ENCODE peak calls at places on chromosomes 13 and 19, in eight cellular contexts. One of them, this sample, is unnamed.
A peak's percentile ranks its signal among the peaks of the same experiment; 100 is the strongest.

GRCh38 chr13:114107686-114108081 is 24.7 kb downstream of the RASA3 start:
- DNase-seq in NCI-H1694 treated with DMSO at 0.1 percent for 48 hours: no peak
- DNase-seq in activated CD4-positive, alpha-beta T cell treated with anti-CD3 and anti-CD28 coated beads for 1 hour: no peak
- DNase-seq in T-helper 9 cell: no peak
- DNase-seq in activated CD4-positive, alpha-beta memory T cell treated with anti-CD3 and anti-CD28 coated beads, Interleukin-2, amount 10 ng/mL, durations not matched to agents 7 days and 5 days: no peak
- DNase-seq in HuH-7: no peak
- DNase-seq in DMS79 treated with DMSO at 0.1 percent for 48 hours: peak; percentile 96
- DNase-seq in left cardiac atrium: peak; percentile 60
- DNase-seq in this sample: no peak

GRCh38 chr19:4064073-4064550 is 2.6 kb downstream of the ZBTB7A start:
- DNase-seq in activated CD4-positive, alpha-beta T cell treated with anti-CD3 and anti-CD28 coated beads for 1 hour: no peak
- DNase-seq in T-helper 9 cell: no peak
- DNase-seq in HuH-7: no peak
- DNase-seq in left cardiac atrium: no peak
- DNase-seq in DMS79 treated with DMSO at 0.1 percent for 48 hours: no peak
- DNase-seq in NCI-H1694 treated with DMSO at 0.1 percent for 48 hours: no peak
- DNase-seq in activated CD4-positive, alpha-beta memory T cell treated with anti-CD3 and anti-CD28 coated beads, Interleukin-2, amount 10 ng/mL, durations not matched to agents 7 days and 5 days: no peak
- DNase-seq in this sample: no peak

GRCh38 chr19:47340477-47341208 is 8.5 kb upstream of the DHX34 start:
- DNase-seq in activated CD4-positive, alpha-beta memory T cell treated with anti-CD3 and anti-CD28 coated beads, Interleukin-2, amount 10 ng/mL, durations not matched to agents 7 days and 5 days: no peak
- DNase-seq in NCI-H1694 treated with DMSO at 0.1 percent for 48 hours: no peak
- DNase-seq in activated CD4-positive, alpha-beta T cell treated with anti-CD3 and anti-CD28 coated beads for 1 hour: no peak
- DNase-seq in left cardiac atrium: no peak
- DNase-seq in HuH-7: no peak
- DNase-seq in T-helper 9 cell: no peak
- DNase-seq in DMS79 treated with DMSO at 0.1 percent for 48 hours: no peak
- DNase-seq in this sample: no peak

GRCh38 chr13:88674841-88675240 is 1003.7 kb downstream of the SLITRK5 start:
- DNase-seq in HuH-7: no peak
- DNase-seq in DMS79 treated with DMSO at 0.1 percent for 48 hours: no peak
- DNase-seq in T-helper 9 cell: no peak
- DNase-seq in activated CD4-positive, alpha-beta T cell treated with anti-CD3 and anti-CD28 coated beads for 1 hour: no peak
- DNase-seq in NCI-H1694 treated with DMSO at 0.1 percent for 48 hours: no peak
- DNase-seq in activated CD4-positive, alpha-beta memory T cell treated with anti-CD3 and anti-CD28 coated beads, Interleukin-2, amount 10 ng/mL, durations not matched to agents 7 days and 5 days: no peak
- DNase-seq in left cardiac atrium: no peak
- DNase-seq in this sample: no peak

GRCh38 chr13:78631077-78631476 is 27.7 kb upstream of the POU4F1 start:
- DNase-seq in HuH-7: no peak
- DNase-seq in left cardiac atrium: no peak
- DNase-seq in DMS79 treated with DMSO at 0.1 percent for 48 hours: no peak
- DNase-seq in activated CD4-positive, alpha-beta T cell treated with anti-CD3 and anti-CD28 coated beads for 1 hour: no peak
- DNase-seq in T-helper 9 cell: no peak
- DNase-seq in NCI-H1694 treated with DMSO at 0.1 percent for 48 hours: no peak
- DNase-seq in activated CD4-positive, alpha-beta memory T cell treated with anti-CD3 and anti-CD28 coated beads, Interleukin-2, amount 10 ng/mL, durations not matched to agents 7 days and 5 days: no peak
- DNase-seq in this sample: no peak

GRCh38 chr13:29922281-29922821 is 71.9 kb upstream of the UBL3 start:
- DNase-seq in activated CD4-positive, alpha-beta memory T cell treated with anti-CD3 and anti-CD28 coated beads, Interleukin-2, amount 10 ng/mL, durations not matched to agents 7 days and 5 days: no peak
- DNase-seq in activated CD4-positive, alpha-beta T cell treated with anti-CD3 and anti-CD28 coated beads for 1 hour: no peak
- DNase-seq in HuH-7: no peak
- DNase-seq in left cardiac atrium: no peak
- DNase-seq in T-helper 9 cell: no peak
- DNase-seq in NCI-H1694 treated with DMSO at 0.1 percent for 48 hours: no peak
- DNase-seq in DMS79 treated with DMSO at 0.1 percent for 48 hours: no peak
- DNase-seq in this sample: no peak

GRCh38 chr13:32202268-32202667 is 112.9 kb downstream of the ZAR1L start:
- DNase-seq in activated CD4-positive, alpha-beta memory T cell treated with anti-CD3 and anti-CD28 coated beads, Interleukin-2, amount 10 ng/mL, durations not matched to agents 7 days and 5 days: no peak
- DNase-seq in NCI-H1694 treated with DMSO at 0.1 percent for 48 hours: no peak
- DNase-seq in activated CD4-positive, alpha-beta T cell treated with anti-CD3 and anti-CD28 coated beads for 1 hour: no peak
- DNase-seq in HuH-7: no peak
- DNase-seq in left cardiac atrium: no peak
- DNase-seq in T-helper 9 cell: no peak
- DNase-seq in DMS79 treated with DMSO at 0.1 percent for 48 hours: no peak
- DNase-seq in this sample: no peak

GRCh38 chr13:48749699-48750473 is 96.2 kb downstream of the CYSLTR2 start:
- DNase-seq in DMS79 treated with DMSO at 0.1 percent for 48 hours: no peak
- DNase-seq in HuH-7: peak; percentile 22
- DNase-seq in left cardiac atrium: peak; percentile 87
- DNase-seq in T-helper 9 cell: peak; percentile 15
- DNase-seq in NCI-H1694 treated with DMSO at 0.1 percent for 48 hours: no peak
- DNase-seq in activated CD4-positive, alpha-beta memory T cell treated with anti-CD3 and anti-CD28 coated beads, Interleukin-2, amount 10 ng/mL, durations not matched to agents 7 days and 5 days: peak; percentile 74
- DNase-seq in activated CD4-positive, alpha-beta T cell treated with anti-CD3 and anti-CD28 coated beads for 1 hour: peak; percentile 15
- DNase-seq in this sample: peak; percentile 47

GRCh38 chr19:13705928-13706447 is 58.3 kb upstream of the MRI1 start:
- DNase-seq in DMS79 treated with DMSO at 0.1 percent for 48 hours: no peak
- DNase-seq in activated CD4-positive, alpha-beta T cell treated with anti-CD3 and anti-CD28 coated beads for 1 hour: no peak
- DNase-seq in T-helper 9 cell: no peak
- DNase-seq in activated CD4-positive, alpha-beta memory T cell treated with anti-CD3 and anti-CD28 coated beads, Interleukin-2, amount 10 ng/mL, durations not matched to agents 7 days and 5 days: no peak
- DNase-seq in NCI-H1694 treated with DMSO at 0.1 percent for 48 hours: no peak
- DNase-seq in left cardiac atrium: no peak
- DNase-seq in HuH-7: no peak
- DNase-seq in this sample: peak; percentile 38

GRCh38 chr13:24348797-24349515 is 39.6 kb downstream of the C1QTNF9 start:
- DNase-seq in activated CD4-positive, alpha-beta T cell treated with anti-CD3 and anti-CD28 coated beads for 1 hour: no peak
- DNase-seq in DMS79 treated with DMSO at 0.1 percent for 48 hours: no peak
- DNase-seq in left cardiac atrium: no peak
- DNase-seq in T-helper 9 cell: no peak
- DNase-seq in activated CD4-positive, alpha-beta memory T cell treated with anti-CD3 and anti-CD28 coated beads, Interleukin-2, amount 10 ng/mL, durations not matched to agents 7 days and 5 days: no peak
- DNase-seq in NCI-H1694 treated with DMSO at 0.1 percent for 48 hours: no peak
- DNase-seq in HuH-7: no peak
- DNase-seq in this sample: no peak

GRCh38 chr19:3129112-3129511 is 6.7 kb upstream of the GNA15 start:
- DNase-seq in activated CD4-positive, alpha-beta memory T cell treated with anti-CD3 and anti-CD28 coated beads, Interleukin-2, amount 10 ng/mL, durations not matched to agents 7 days and 5 days: no peak
- DNase-seq in left cardiac atrium: no peak
- DNase-seq in DMS79 treated with DMSO at 0.1 percent for 48 hours: peak; percentile 7
- DNase-seq in HuH-7: peak; percentile 50
- DNase-seq in activated CD4-positive, alpha-beta T cell treated with anti-CD3 and anti-CD28 coated beads for 1 hour: no peak
- DNase-seq in T-helper 9 cell: no peak
- DNase-seq in NCI-H1694 treated with DMSO at 0.1 percent for 48 hours: peak; percentile 58
- DNase-seq in this sample: no peak

GRCh38 chr13:82206241-82206640 is 1676.0 kb downstream of the SLITRK1 start:
- DNase-seq in T-helper 9 cell: no peak
- DNase-seq in activated CD4-positive, alpha-beta memory T cell treated with anti-CD3 and anti-CD28 coated beads, Interleukin-2, amount 10 ng/mL, durations not matched to agents 7 days and 5 days: no peak
- DNase-seq in NCI-H1694 treated with DMSO at 0.1 percent for 48 hours: no peak
- DNase-seq in HuH-7: no peak
- DNase-seq in activated CD4-positive, alpha-beta T cell treated with anti-CD3 and anti-CD28 coated beads for 1 hour: no peak
- DNase-seq in left cardiac atrium: no peak
- DNase-seq in DMS79 treated with DMSO at 0.1 percent for 48 hours: no peak
- DNase-seq in this sample: no peak

GRCh38 chr13:23718916-23719470 is 148.8 kb downstream of the TNFRSF19 start:
- DNase-seq in activated CD4-positive, alpha-beta T cell treated with anti-CD3 and anti-CD28 coated beads for 1 hour: no peak
- DNase-seq in left cardiac atrium: no peak
- DNase-seq in HuH-7: no peak
- DNase-seq in T-helper 9 cell: no peak
- DNase-seq in DMS79 treated with DMSO at 0.1 percent for 48 hours: no peak
- DNase-seq in NCI-H1694 treated with DMSO at 0.1 percent for 48 hours: no peak
- DNase-seq in activated CD4-positive, alpha-beta memory T cell treated with anti-CD3 and anti-CD28 coated beads, Interleukin-2, amount 10 ng/mL, durations not matched to agents 7 days and 5 days: no peak
- DNase-seq in this sample: no peak

GRCh38 chr13:95603887-95604533 is 40.5 kb downstream of the DZIP1 start:
- DNase-seq in left cardiac atrium: no peak
- DNase-seq in NCI-H1694 treated with DMSO at 0.1 percent for 48 hours: peak; percentile 19
- DNase-seq in activated CD4-positive, alpha-beta memory T cell treated with anti-CD3 and anti-CD28 coated beads, Interleukin-2, amount 10 ng/mL, durations not matched to agents 7 days and 5 days: no peak
- DNase-seq in DMS79 treated with DMSO at 0.1 percent for 48 hours: no peak
- DNase-seq in HuH-7: peak; percentile 23
- DNase-seq in activated CD4-positive, alpha-beta T cell treated with anti-CD3 and anti-CD28 coated beads for 1 hour: no peak
- DNase-seq in T-helper 9 cell: no peak
- DNase-seq in this sample: peak; percentile 30

GRCh38 chr19:658059-658839 is 4.8 kb downstream of the RNF126 start:
- DNase-seq in left cardiac atrium: no peak
- DNase-seq in T-helper 9 cell: no peak
- DNase-seq in activated CD4-positive, alpha-beta memory T cell treated with anti-CD3 and anti-CD28 coated beads, Interleukin-2, amount 10 ng/mL, durations not matched to agents 7 days and 5 days: no peak
- DNase-seq in DMS79 treated with DMSO at 0.1 percent for 48 hours: no peak
- DNase-seq in NCI-H1694 treated with DMSO at 0.1 percent for 48 hours: no peak
- DNase-seq in activated CD4-positive, alpha-beta T cell treated with anti-CD3 and anti-CD28 coated beads for 1 hour: no peak
- DNase-seq in HuH-7: no peak
- DNase-seq in this sample: no peak

GRCh38 chr19:47107201-47107952 is 6.2 kb downstream of the ZC3H4 start:
- DNase-seq in DMS79 treated with DMSO at 0.1 percent for 48 hours: no peak
- DNase-seq in T-helper 9 cell: no peak
- DNase-seq in NCI-H1694 treated with DMSO at 0.1 percent for 48 hours: no peak
- DNase-seq in left cardiac atrium: no peak
- DNase-seq in activated CD4-positive, alpha-beta T cell treated with anti-CD3 and anti-CD28 coated beads for 1 hour: no peak
- DNase-seq in HuH-7: no peak
- DNase-seq in activated CD4-positive, alpha-beta memory T cell treated with anti-CD3 and anti-CD28 coated beads, Interleukin-2, amount 10 ng/mL, durations not matched to agents 7 days and 5 days: peak; percentile 65
- DNase-seq in this sample: no peak

GRCh38 chr13:32060319-32060924 is 28.8 kb downstream of the FRY start:
- DNase-seq in T-helper 9 cell: no peak
- DNase-seq in activated CD4-positive, alpha-beta memory T cell treated with anti-CD3 and anti-CD28 coated beads, Interleukin-2, amount 10 ng/mL, durations not matched to agents 7 days and 5 days: no peak
- DNase-seq in NCI-H1694 treated with DMSO at 0.1 percent for 48 hours: no peak
- DNase-seq in left cardiac atrium: no peak
- DNase-seq in activated CD4-positive, alpha-beta T cell treated with anti-CD3 and anti-CD28 coated beads for 1 hour: no peak
- DNase-seq in DMS79 treated with DMSO at 0.1 percent for 48 hours: no peak
- DNase-seq in HuH-7: no peak
- DNase-seq in this sample: no peak

GRCh38 chr13:24217601-24218281 is 57.2 kb downstream of the SPATA13 start:
- DNase-seq in NCI-H1694 treated with DMSO at 0.1 percent for 48 hours: no peak
- DNase-seq in activated CD4-positive, alpha-beta T cell treated with anti-CD3 and anti-CD28 coated beads for 1 hour: no peak
- DNase-seq in left cardiac atrium: no peak
- DNase-seq in activated CD4-positive, alpha-beta memory T cell treated with anti-CD3 and anti-CD28 coated beads, Interleukin-2, amount 10 ng/mL, durations not matched to agents 7 days and 5 days: peak; percentile 38
- DNase-seq in DMS79 treated with DMSO at 0.1 percent for 48 hours: no peak
- DNase-seq in T-helper 9 cell: no peak
- DNase-seq in HuH-7: peak; percentile 50
- DNase-seq in this sample: no peak

GRCh38 chr13:25836709-25837316 is 215.0 kb downstream of the SHISA2 start:
- DNase-seq in HuH-7: no peak
- DNase-seq in DMS79 treated with DMSO at 0.1 percent for 48 hours: no peak
- DNase-seq in T-helper 9 cell: no peak
- DNase-seq in activated CD4-positive, alpha-beta T cell treated with anti-CD3 and anti-CD28 coated beads for 1 hour: no peak
- DNase-seq in activated CD4-positive, alpha-beta memory T cell treated with anti-CD3 and anti-CD28 coated beads, Interleukin-2, amount 10 ng/mL, durations not matched to agents 7 days and 5 days: no peak
- DNase-seq in NCI-H1694 treated with DMSO at 0.1 percent for 48 hours: no peak
- DNase-seq in left cardiac atrium: no peak
- DNase-seq in this sample: no peak

GRCh38 chr13:111584101-111584500 is 263.7 kb downstream of the TEX29 start:
- DNase-seq in NCI-H1694 treated with DMSO at 0.1 percent for 48 hours: no peak
- DNase-seq in HuH-7: no peak
- DNase-seq in T-helper 9 cell: no peak
- DNase-seq in DMS79 treated with DMSO at 0.1 percent for 48 hours: no peak
- DNase-seq in activated CD4-positive, alpha-beta memory T cell treated with anti-CD3 and anti-CD28 coated beads, Interleukin-2, amount 10 ng/mL, durations not matched to agents 7 days and 5 days: no peak
- DNase-seq in activated CD4-positive, alpha-beta T cell treated with anti-CD3 and anti-CD28 coated beads for 1 hour: no peak
- DNase-seq in left cardiac atrium: no peak
- DNase-seq in this sample: peak; percentile 45

GRCh38 chr13:33690321-33690720 is 127.6 kb upstream of the RFC3 start:
- DNase-seq in T-helper 9 cell: no peak
- DNase-seq in activated CD4-positive, alpha-beta T cell treated with anti-CD3 and anti-CD28 coated beads for 1 hour: no peak
- DNase-seq in DMS79 treated with DMSO at 0.1 percent for 48 hours: no peak
- DNase-seq in HuH-7: no peak
- DNase-seq in left cardiac atrium: no peak
- DNase-seq in activated CD4-positive, alpha-beta memory T cell treated with anti-CD3 and anti-CD28 coated beads, Interleukin-2, amount 10 ng/mL, durations not matched to agents 7 days and 5 days: no peak
- DNase-seq in NCI-H1694 treated with DMSO at 0.1 percent for 48 hours: no peak
- DNase-seq in this sample: no peak